ENCODE peak calls at places on chromosomes 5 and 9, in four cellular contexts. U is CD8-positive, alpha-beta T cell; X is sciatic nerve; E is caudate nucleus. H is an unnamed sample.

GRCh38 chr5:173768891-173769290 is 119.3 kb upstream of the CPEB4 start:
- DNase-seq in U (no peak), X (no peak), E (no peak), H (no peak)

GRCh38 chr5:775960-776861 is 8.3 kb downstream of the ZDHHC11B start:
- DNase-seq in U (no peak), X (no peak), E (no peak), H (no peak)

GRCh38 chr9:94717656-94718225 is 8.8 kb upstream of the AOPEP start:
- DNase-seq in U (no peak), X (no peak), E (no peak), H (no peak)

GRCh38 chr9:77176686-77177142 is 620 bp upstream of the VPS13A start:
- DNase-seq in U (no peak), X (no peak), E (no peak), H (no peak)

GRCh38 chr9:87327567-87328125 is 170.0 kb upstream of the DAPK1 start:
- DNase-seq in U (no peak), X (no peak), E (no peak), H (no peak)

GRCh38 chr5:169116961-169117461 is 183.9 kb downstream of the SLIT3 start:
- DNase-seq in U (no peak), X (no peak), E (no peak), H (no peak)

GRCh38 chr5:10596310-10596703 is 32.4 kb downstream of the ANKRD33B start:
- DNase-seq in U (no peak), X (no peak), E (no peak), H (no peak)

GRCh38 chr5:164013077-164013670 is 507.8 kb downstream of the MAT2B start:
- DNase-seq in U (no peak), X (no peak), E (peak; percentile 4), H (peak; percentile 59)

GRCh38 chr5:132830436-132831094 is at the start of gene SHROOM1:
- DNase-seq in U (no peak), X (peak; percentile 81), E (no peak), H (no peak)

GRCh38 chr5:5941486-5941885 is 436.9 kb downstream of the MED10 start:
- DNase-seq in U (no peak), X (no peak), E (no peak), H (no peak)

H was measured in HL-60.